ENCODE peak calls at places on chromosome 17, in ten cellular contexts. V is upper lobe of right lung; M is K562; D is CD8-positive, alpha-beta memory T cell; A is endodermal cell; K is IMR-90; X is kidney; S is breast epithelium; T is iPS DF 6.9; U is mammary epithelial cell. J is an unnamed sample.

GRCh38 chr17:6544770-6545169 is 11.6 kb downstream of the PITPNM3 start:
- DNase-seq in V (no peak), M (no peak), D (no peak), A (peak; percentile 87), K (no peak), X (peak; percentile 63), S (no peak), T (no peak), U (no peak), J (no peak)

GRCh38 chr17:77666881-77667395 is 291.6 kb upstream of the TNRC6C start:
- DNase-seq in V (peak; percentile 33), M (no peak), D (peak; percentile 52), A (no peak), K (no peak), X (no peak), S (no peak), T (no peak), U (no peak), J (peak; percentile 57)

GRCh38 chr17:38444151-38444550 is 15.9 kb downstream of the ARHGAP23 start:
- DNase-seq in V (peak; percentile 82), M (peak; percentile 81), D (peak; percentile 31), A (peak; percentile 94), K (peak; percentile 63), X (peak; percentile 87), S (no peak), T (no peak), U (peak; percentile 54), J (peak; percentile 46)

GRCh38 chr17:19368119-19368660 is 5.7 kb upstream of the B9D1 start:
- DNase-seq in V (no peak), M (no peak), D (no peak), A (peak; percentile 32), K (peak; percentile 37), X (no peak), S (no peak), T (no peak), U (no peak), J (no peak)

GRCh38 chr17:17305282-17305801 is 2.2 kb downstream of the NT5M start:
- DNase-seq in V (no peak), M (peak; percentile 38), D (peak; percentile 37), A (no peak), K (no peak), X (no peak), S (no peak), T (no peak), U (no peak), J (peak; percentile 86)

GRCh38 chr17:6753006-6753445 is 2.8 kb upstream of the XAF1 start:
- DNase-seq in V (no peak), M (no peak), D (peak; percentile 25), A (peak; percentile 64), K (peak; percentile 77), X (peak; percentile 84), S (no peak), T (no peak), U (peak; percentile 66), J (peak; percentile 28)

GRCh38 chr17:77842148-77842905 is 116.2 kb upstream of the TNRC6C start:
- DNase-seq in V (peak; percentile 44), M (no peak), D (no peak), A (no peak), K (peak; percentile 38), X (no peak), S (no peak), T (no peak), U (peak; percentile 36), J (no peak)

GRCh38 chr17:29571486-29571882 is 3.0 kb downstream of the TP53I13 start:
- DNase-seq in V (peak; percentile 29), M (no peak), D (no peak), A (no peak), K (no peak), X (no peak), S (no peak), T (no peak), U (no peak), J (no peak)

GRCh38 chr17:50511058-50511457 is 2.8 kb downstream of the MYCBPAP start:
- DNase-seq in V (no peak), M (no peak), D (no peak), A (peak; percentile 45), K (peak; percentile 50), X (peak; percentile 42), S (no peak), T (no peak), U (no peak), J (peak; percentile 36)

GRCh38 chr17:50326831-50327364 is 19.0 kb upstream of the XYLT2 start:
- DNase-seq in V (no peak), M (no peak), D (no peak), A (peak; percentile 37), K (no peak), X (no peak), S (no peak), T (no peak), U (no peak), J (no peak)

GRCh38 chr17:50469005-50469605 is 425 bp upstream of the CHAD start:
- DNase-seq in V (no peak), M (no peak), D (no peak), A (peak; percentile 60), K (no peak), X (peak; percentile 71), S (no peak), T (no peak), U (no peak), J (no peak)

DNA sequence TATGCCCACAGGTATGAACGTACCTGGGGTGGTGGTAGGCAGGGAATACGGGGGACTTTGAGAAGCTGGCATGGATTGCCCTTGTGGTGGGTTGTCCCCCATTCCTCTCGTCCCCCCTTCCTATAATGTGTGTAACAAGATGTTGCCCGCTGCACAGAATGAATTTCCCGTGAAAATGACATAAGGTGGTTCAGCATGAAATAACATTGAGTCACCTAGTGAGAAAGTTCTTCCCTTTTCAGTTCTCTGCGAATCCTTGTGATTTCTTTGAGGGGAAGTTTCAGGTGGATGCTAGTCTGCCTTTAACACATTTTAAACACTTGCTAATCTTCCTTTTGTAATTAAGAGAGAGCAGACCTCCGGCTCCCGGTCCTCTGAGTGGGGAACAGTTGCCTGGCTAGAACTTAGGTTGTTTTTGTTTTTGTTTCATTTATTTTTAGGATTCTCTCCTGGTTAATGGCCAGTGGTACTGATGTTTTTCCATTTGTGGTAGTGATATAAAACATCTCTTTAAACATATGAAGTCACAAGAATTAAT is 58.9 kb downstream of the RAP1GAP2 start:
- DNase-seq in V (no peak), M (no peak), D (no peak), A (peak; percentile 72), K (peak; percentile 34), X (no peak), S (no peak), T (no peak), U (peak; percentile 45), J (no peak)
- H3K4me3 ChIP-seq in V (no peak overlapping the region), M (no peak overlapping the region), D (no peak overlapping the region), A (peak overlapping the region; percentile 89), K (peak overlapping the region; percentile 89), X (peak overlapping the region; percentile 33), S (peak overlapping the region; percentile 87), T (peak overlapping the region; percentile 70), U (peak overlapping the region; percentile 78), J (no peak overlapping the region)

DNA sequence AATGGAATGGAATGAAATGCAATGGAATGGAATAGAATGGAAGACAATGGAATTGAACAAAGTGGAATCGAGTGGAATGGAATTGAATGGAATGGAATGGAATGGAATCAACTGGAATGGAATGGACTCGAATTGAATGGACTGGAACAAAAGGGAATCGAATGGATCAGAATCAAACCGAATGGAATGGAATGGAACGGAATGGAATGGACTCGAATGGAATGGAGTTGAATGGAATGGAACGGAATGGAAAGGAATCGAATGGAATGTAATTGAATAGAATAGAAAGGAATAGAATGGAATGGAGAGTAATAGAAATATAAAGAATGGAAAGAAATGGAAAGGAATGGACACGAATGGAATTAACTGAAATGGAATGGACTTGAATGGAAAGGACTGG is 475.2 kb upstream of the WSB1 start:
- DNase-seq in V (no peak), M (no peak), D (no peak), A (no peak), K (peak; percentile 47), X (no peak), S (no peak), T (no peak), U (peak; percentile 35), J (no peak)
- H3K9me3 ChIP-seq in V (peaks cover 39% of the 10 kb centered on the region), M (no peaks in the 10 kb centered on the region), D (peaks cover 26% of the 10 kb centered on the region), A (peaks cover 100% of the 10 kb centered on the region), K (peaks cover 5% of the 10 kb centered on the region), X (peaks cover 30% of the 10 kb centered on the region), S (peaks cover 61% of the 10 kb centered on the region), T (peaks cover 6% of the 10 kb centered on the region), U (peaks cover 80% of the 10 kb centered on the region), J (peaks cover 84% of the 10 kb centered on the region)

DNA sequence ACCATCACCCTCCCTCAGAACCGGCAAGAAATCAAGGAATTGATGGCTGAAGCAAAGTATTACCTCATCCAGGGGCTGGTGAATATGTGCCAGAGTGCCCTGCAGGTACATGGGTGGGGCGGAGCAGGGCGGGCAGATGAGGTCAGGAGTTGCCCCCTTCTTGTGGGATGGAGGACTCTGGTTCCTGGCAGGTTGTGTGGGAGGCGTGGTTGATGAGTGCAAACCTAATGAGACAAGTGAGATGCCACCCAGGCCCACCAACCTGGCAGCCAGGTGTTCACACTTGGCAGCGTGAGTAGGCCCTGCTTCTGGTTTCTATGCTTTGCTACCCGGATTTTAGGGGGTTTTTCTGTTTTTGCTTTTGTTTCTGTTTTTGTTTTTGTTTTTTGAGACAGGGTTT is 4.8 kb downstream of the TNFAIP1 start:
- DNase-seq in V (no peak), M (no peak), D (no peak), A (no peak), K (no peak), X (peak; percentile 58), S (no peak), T (no peak), U (no peak), J (no peak)
- H3K36me3 ChIP-seq in V (peaks cover 61% of the 10 kb centered on the region), M (peaks cover 51% of the 10 kb centered on the region), D (peaks cover 15% of the 10 kb centered on the region), A (peaks cover 61% of the 10 kb centered on the region), K (peaks cover 57% of the 10 kb centered on the region), X (peaks cover 34% of the 10 kb centered on the region), S (peaks cover 6% of the 10 kb centered on the region), T (peaks cover 23% of the 10 kb centered on the region), U (peaks cover 21% of the 10 kb centered on the region), J (peaks cover 51% of the 10 kb centered on the region)

GRCh38 chr17:63658366-63658765 is 36.1 kb downstream of the MAP3K3 start:
- DNase-seq in V (no peak), M (no peak), D (no peak), A (no peak), K (no peak), X (no peak), S (no peak), T (no peak), U (no peak), J (no peak)
- H3K4me3 ChIP-seq in V (no peak overlapping the region), M (no peak overlapping the region), D (no peak overlapping the region), A (no peak overlapping the region), K (no peak overlapping the region), X (no peak overlapping the region), S (no peak overlapping the region), T (no peak overlapping the region), U (no peak overlapping the region), J (no peak overlapping the region)

J was measured in CD4-positive, CD25-positive, alpha-beta regulatory T cell.